ENCODE peak calls at places on chromosomes 2 and 18, in five cellular contexts. C is stomach, Q is substantia nigra, E is cardiac muscle cell, B is testis. A is an unnamed sample.

GRCh38 chr2:113976277-113976928 is 86.5 kb downstream of the ACTR3 start:
- DNase-seq in C (no peak), Q (no peak), E (no peak), B (no peak), A (no peak)

GRCh38 chr2:181948227-181948626 is 37.4 kb upstream of the PPP1R1C start:
- DNase-seq in C (no peak), Q (no peak), E (no peak), B (no peak), A (no peak)

GRCh38 chr2:85539361-85540130 is 578 bp downstream of the MAT2A start:
- DNase-seq in C (peak), Q (peak), E (peak), B (peak), A (no peak)

GRCh38 chr2:105910497-105911238 is 166.0 kb downstream of the NCK2 start:
- DNase-seq in C (no peak), Q (no peak), E (no peak), B (no peak), A (no peak)

GRCh38 chr18:75200644-75201272 is 8.2 kb downstream of the PTGR3 start:
- DNase-seq in C (no peak), Q (no peak), E (no peak), B (no peak), A (no peak)

GRCh38 chr2:240462073-240462703 is 26.7 kb downstream of the GPC1 start:
- DNase-seq in C (no peak), Q (no peak), E (no peak), B (no peak), A (no peak)

GRCh38 chr2:17309741-17310339 is 208.4 kb downstream of the RAD51AP2 start:
- DNase-seq in C (peak), Q (peak), E (peak), B (peak), A (peak)

GRCh38 chr2:238352361-238352760 is 32.0 kb downstream of the TRAF3IP1 start:
- DNase-seq in C (no peak), Q (no peak), E (no peak), B (no peak), A (no peak)

GRCh38 chr2:88458633-88459032 is 6.1 kb upstream of the FOXI3 start:
- DNase-seq in C (no peak), Q (no peak), E (no peak), B (no peak), A (no peak)

GRCh38 chr2:127669056-127669455 is 6.3 kb downstream of the LIMS2 start:
- DNase-seq in C (no peak), Q (no peak), E (no peak), B (no peak), A (no peak)

GRCh38 chr2:54772531-54772930 is 49.1 kb downstream of the EML6 start:
- DNase-seq in C (no peak), Q (no peak), E (peak), B (no peak), A (no peak)

GRCh38 chr2:84846041-84846663 is 34.7 kb downstream of the TRABD2A start:
- DNase-seq in C (no peak), Q (no peak), E (peak), B (no peak), A (no peak)

GRCh38 chr18:31291688-31292087 is 26.3 kb upstream of the DSG1 start:
- DNase-seq in C (no peak), Q (no peak), E (no peak), B (no peak), A (no peak)

DNA sequence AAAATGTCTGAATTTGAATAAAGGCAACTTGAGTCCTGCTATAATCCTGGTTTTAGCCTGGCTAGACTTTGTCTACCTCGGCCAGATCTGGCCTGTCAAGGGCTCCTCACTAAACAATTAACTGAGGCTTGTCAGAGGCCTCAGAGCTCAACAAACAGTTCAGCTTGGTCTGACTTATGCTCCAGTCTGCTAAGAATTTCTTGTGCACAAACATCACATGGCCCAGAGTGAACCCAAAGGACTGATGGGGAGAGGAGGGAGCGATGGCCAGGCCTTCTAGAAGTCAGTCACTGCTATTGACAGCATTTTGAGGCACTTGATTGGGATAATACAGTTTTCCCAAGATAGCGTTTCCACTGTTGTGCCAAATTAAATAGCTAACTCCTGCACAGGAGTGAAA is 555.1 kb upstream of the ID2 start:
- DNase-seq in C (no peak), Q (no peak), E (no peak), B (no peak), A (no peak)
- H3K27ac ChIP-seq in C (no peak), Q (no peak), E (no peak), B (no peak), A (no peak)

DNA sequence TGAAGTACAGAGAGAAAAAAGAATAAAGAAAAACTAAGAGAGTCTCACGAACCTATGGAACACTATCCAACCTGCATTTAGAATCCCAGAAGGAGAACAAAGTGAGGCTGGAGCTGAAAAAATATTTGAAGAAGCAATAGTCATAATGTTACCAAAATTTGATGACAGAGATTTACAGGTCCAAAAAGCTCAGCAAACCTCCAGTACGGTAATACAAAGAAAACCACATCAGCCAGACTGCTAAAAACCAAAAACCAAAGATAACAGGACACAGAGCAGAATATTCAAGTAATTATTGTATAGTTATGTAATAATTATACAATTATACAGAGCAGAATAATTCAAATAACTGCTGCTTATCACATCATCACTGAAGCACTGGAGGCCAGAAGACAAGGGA is 23.7 kb downstream of the ATL2 start:
- DNase-seq in C (no peak), Q (no peak), E (no peak), B (no peak), A (no peak)
- H3K27ac ChIP-seq in C (no peak), Q (no peak), E (no peak), B (no peak), A (no peak)

GRCh38 chr2:71934320-71934593 is 213.4 kb downstream of the CYP26B1 start:
- DNase-seq in C (no peak), Q (no peak), E (no peak), B (no peak), A (no peak)

GRCh38 chr2:71933467-71934319 is 214.0 kb downstream of the CYP26B1 start:
- DNase-seq in C (no peak), Q (no peak), E (peak), B (peak), A (no peak)

GRCh38 chr2:71936076-71937030 is 211.3 kb downstream of the CYP26B1 start:
- DNase-seq in C (no peak), Q (no peak), E (no peak), B (no peak), A (no peak)

GRCh38 chr2:71935291-71935848 is 212.3 kb downstream of the CYP26B1 start:
- DNase-seq in C (no peak), Q (no peak), E (peak), B (no peak), A (no peak)

GRCh38 chr2:71934595-71935263 is 212.9 kb downstream of the CYP26B1 start:
- DNase-seq in C (no peak), Q (no peak), E (peak), B (no peak), A (no peak)
- H3K27ac ChIP-seq in C (no peak), Q (no peak), E (no peak), B (no peak), A (no peak)

GRCh38 chr2:112814278-112814677 is 22.3 kb downstream of the IL1B start:
- DNase-seq in C (no peak), Q (no peak), E (peak), B (no peak), A (peak)
- H3K27ac ChIP-seq in C (no peak), Q (no peak), E (no peak), B (peak), A (no peak)

GRCh38 chr2:144922519-144922918 is 402.6 kb upstream of the ZEB2 start:
- DNase-seq in C (no peak), Q (no peak), E (no peak), B (no peak), A (no peak)

GRCh38 chr2:144927429-144927828 is 407.5 kb upstream of the ZEB2 start:
- DNase-seq in C (no peak), Q (no peak), E (no peak), B (no peak), A (no peak)

GRCh38 chr2:144924827-144925226 is 404.9 kb upstream of the ZEB2 start:
- DNase-seq in C (no peak), Q (no peak), E (no peak), B (no peak), A (no peak)

GRCh38 chr2:144921131-144921530 is 401.2 kb upstream of the ZEB2 start:
- DNase-seq in C (no peak), Q (no peak), E (no peak), B (no peak), A (no peak)

DNA sequence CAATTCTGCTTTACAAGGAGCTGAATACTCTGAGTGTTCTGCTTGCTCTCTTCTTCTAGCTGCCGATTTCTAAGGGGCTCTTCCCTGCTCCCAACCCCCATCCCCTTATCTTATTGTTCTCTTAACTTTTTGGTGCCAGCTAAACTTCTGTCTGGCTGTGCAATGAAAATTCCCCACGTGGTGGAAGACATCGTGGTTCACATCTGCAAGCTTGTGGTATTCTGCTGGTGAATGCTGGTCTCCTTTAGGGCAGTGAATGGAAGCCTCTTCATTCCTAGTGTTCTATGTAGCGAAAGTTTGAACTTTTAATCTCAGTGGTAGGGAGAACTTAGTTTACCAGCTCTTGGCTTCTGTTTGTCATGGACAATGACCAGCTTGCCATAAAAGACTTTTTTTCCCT is 406.0 kb upstream of the ZEB2 start:
- DNase-seq in C (no peak), Q (no peak), E (no peak), B (no peak), A (no peak)
- H3K27ac ChIP-seq in C (no peak), Q (no peak), E (no peak), B (no peak), A (no peak)

DNA sequence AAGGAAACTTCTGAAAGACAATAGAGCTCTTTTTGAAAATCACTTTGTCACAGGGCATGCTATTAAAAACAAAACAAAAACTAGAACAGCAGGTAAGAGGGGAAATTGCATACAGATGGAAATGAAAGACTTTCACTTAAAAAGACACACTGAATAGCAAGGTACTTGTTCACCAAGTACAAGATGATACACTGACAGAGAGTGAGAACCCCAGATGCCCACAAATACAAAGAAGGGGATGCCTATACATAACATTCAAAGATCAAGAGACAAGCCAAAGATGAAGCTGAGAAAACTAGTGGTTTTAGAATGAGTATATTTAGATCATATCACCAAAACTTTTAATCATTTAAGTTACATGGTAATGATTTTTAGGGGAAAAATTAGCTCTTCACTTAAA is 60.7 kb downstream of the ASXL2 start:
- DNase-seq in C (no peak), Q (no peak), E (no peak), B (no peak), A (no peak)
- H3K27ac ChIP-seq in C (no peak), Q (no peak), E (no peak), B (no peak), A (no peak)

GRCh38 chr2:20615466-20616241 is 35.2 kb downstream of the HS1BP3 start:
- DNase-seq in C (peak), Q (no peak), E (no peak), B (peak), A (no peak)

GRCh38 chr2:20617081-20617575 is 33.8 kb downstream of the HS1BP3 start:
- DNase-seq in C (peak), Q (peak), E (peak), B (peak), A (no peak)

GRCh38 chr2:20617892-20618467 is 32.9 kb downstream of the HS1BP3 start:
- DNase-seq in C (peak), Q (peak), E (peak), B (peak), A (no peak)

GRCh38 chr2:20615046-20615465 is 35.8 kb downstream of the HS1BP3 start:
- DNase-seq in C (no peak), Q (no peak), E (no peak), B (no peak), A (no peak)

DNA sequence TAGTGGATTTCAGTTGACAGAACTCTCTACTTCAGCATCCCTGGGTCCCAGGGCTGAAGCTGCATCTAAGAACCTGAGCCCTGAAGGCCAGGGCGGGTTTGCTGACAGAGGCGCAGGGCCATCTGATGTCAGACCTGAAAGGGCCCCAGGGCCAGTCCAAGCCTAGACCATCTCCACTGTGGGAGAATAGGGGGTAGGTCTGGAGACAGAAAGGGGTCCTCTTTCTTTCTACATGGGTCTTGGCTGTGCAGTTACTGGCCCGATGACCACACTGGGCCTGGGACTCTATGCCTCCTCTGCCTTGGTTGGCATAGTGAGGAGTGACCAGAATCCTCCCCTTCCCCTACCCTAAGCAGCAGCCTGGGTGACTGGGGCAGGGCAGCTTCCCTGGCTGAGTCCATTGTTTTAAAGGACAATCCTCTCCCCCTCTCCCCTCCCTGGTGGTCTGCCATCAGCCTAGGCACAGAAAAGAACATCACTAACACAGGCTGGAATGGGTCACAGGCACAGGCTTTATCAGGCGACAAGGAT is 34.5 kb downstream of the HS1BP3 start:
- DNase-seq in C (peak), Q (no peak), E (no peak), B (no peak), A (no peak)
- H3K27ac ChIP-seq in C (peak), Q (peak), E (no peak), B (peak), A (no peak)

GRCh38 chr2:219280682-219281081 is 1.5 kb downstream of the DNAJB2 start:
- DNase-seq in C (no peak), Q (no peak), E (no peak), B (no peak), A (no peak)
- H3K27ac ChIP-seq in C (peak), Q (peak), E (no peak), B (peak), A (no peak)

GRCh38 chr2:160878622-160879021 is 281.6 kb upstream of the TANK start:
- DNase-seq in C (no peak), Q (no peak), E (peak), B (no peak), A (no peak)

GRCh38 chr2:160871953-160872352 is 288.3 kb upstream of the TANK start:
- DNase-seq in C (no peak), Q (no peak), E (no peak), B (no peak), A (no peak)

GRCh38 chr2:160871096-160871495 is 289.1 kb upstream of the TANK start:
- DNase-seq in C (no peak), Q (no peak), E (peak), B (no peak), A (no peak)

GRCh38 chr2:160876029-160876428 is 284.2 kb upstream of the TANK start:
- DNase-seq in C (no peak), Q (no peak), E (no peak), B (no peak), A (no peak)

GRCh38 chr2:160876765-160877164 is 283.5 kb upstream of the TANK start:
- DNase-seq in C (no peak), Q (no peak), E (peak), B (no peak), A (no peak)
- H3K27ac ChIP-seq in C (no peak), Q (no peak), E (no peak), B (no peak), A (no peak)

GRCh38 chr2:102101097-102101843 is 41.3 kb upstream of the IL1R1 start:
- DNase-seq in C (no peak), Q (no peak), E (no peak), B (no peak), A (no peak)
- H3K27ac ChIP-seq in C (no peak), Q (no peak), E (no peak), B (no peak), A (no peak)